ENCODE peak calls at places on chromosomes 12 and 14, in seven cellular contexts. One of them, this sample, is unnamed.

GRCh38 chr12:65308601-65309071 is 30.2 kb downstream of the MSRB3 start:
- DNase-seq in SK-N-SH: no peak
- DNase-seq in GM12878: no peak
- DNase-seq in HepG2: no peak
- DNase-seq in K562: no peak
- DNase-seq in HCT116: no peak
- DNase-seq in H1: no peak
- DNase-seq in this sample: no peak

GRCh38 chr12:44078273-44078672 is 242.4 kb downstream of the TMEM117 start:
- DNase-seq in SK-N-SH: no peak
- DNase-seq in GM12878: no peak
- DNase-seq in H1: no peak
- DNase-seq in HCT116: no peak
- DNase-seq in K562: no peak
- DNase-seq in HepG2: no peak
- DNase-seq in this sample: no peak

GRCh38 chr14:55532645-55533309 is 47.2 kb upstream of the KTN1 start:
- DNase-seq in K562: no peak
- DNase-seq in H1: no peak
- DNase-seq in HCT116: no peak
- DNase-seq in SK-N-SH: no peak
- DNase-seq in HepG2: no peak
- DNase-seq in GM12878: no peak
- DNase-seq in this sample: peak; percentile 52

GRCh38 chr14:54002653-54003052 is 46.0 kb upstream of the BMP4 start:
- DNase-seq in HepG2: no peak
- DNase-seq in K562: no peak
- DNase-seq in SK-N-SH: no peak
- DNase-seq in HCT116: no peak
- DNase-seq in GM12878: no peak
- DNase-seq in H1: no peak
- DNase-seq in this sample: no peak

GRCh38 chr14:91778217-91778616 is 46.3 kb upstream of the CATSPERB start:
- DNase-seq in SK-N-SH: no peak
- DNase-seq in HepG2: no peak
- DNase-seq in K562: no peak
- DNase-seq in GM12878: no peak
- DNase-seq in H1: no peak
- DNase-seq in HCT116: no peak
- DNase-seq in this sample: no peak

GRCh38 chr14:93946506-93947170 is 19.5 kb downstream of the FAM181A start:
- DNase-seq in H1: no peak
- DNase-seq in HCT116: no peak
- DNase-seq in HepG2: no peak
- DNase-seq in GM12878: no peak
- DNase-seq in K562: no peak
- DNase-seq in SK-N-SH: no peak
- DNase-seq in this sample: no peak

GRCh38 chr12:116861331-116861730 is 19.9 kb downstream of the HRK start:
- DNase-seq in K562: peak; percentile 40
- DNase-seq in SK-N-SH: peak; percentile 84
- DNase-seq in H1: no peak
- DNase-seq in HepG2: no peak
- DNase-seq in GM12878: peak; percentile 43
- DNase-seq in HCT116: no peak
- DNase-seq in this sample: no peak

GRCh38 chr12:1256991-1257390 is 266.0 kb downstream of the ERC1 start:
- DNase-seq in SK-N-SH: no peak
- DNase-seq in HepG2: no peak
- DNase-seq in HCT116: no peak
- DNase-seq in GM12878: no peak
- DNase-seq in K562: no peak
- DNase-seq in H1: no peak
- DNase-seq in this sample: no peak

GRCh38 chr14:105538481-105539049 is 12.2 kb downstream of the TMEM121 start:
- DNase-seq in HepG2: no peak
- DNase-seq in HCT116: no peak
- DNase-seq in GM12878: no peak
- DNase-seq in K562: no peak
- DNase-seq in SK-N-SH: no peak
- DNase-seq in H1: no peak
- DNase-seq in this sample: no peak

GRCh38 chr12:94458882-94459772 is 540 bp downstream of the CEP83 start:
- DNase-seq in HCT116: peak; percentile 24
- DNase-seq in GM12878: no peak
- DNase-seq in HepG2: peak; percentile 17
- DNase-seq in H1: no peak
- DNase-seq in K562: peak; percentile 8
- DNase-seq in SK-N-SH: peak; percentile 25
- DNase-seq in this sample: peak; percentile 21

GRCh38 chr14:57480044-57480443 is 13.6 kb downstream of the CCDC198 start:
- DNase-seq in HCT116: no peak
- DNase-seq in K562: no peak
- DNase-seq in GM12878: no peak
- DNase-seq in SK-N-SH: no peak
- DNase-seq in HepG2: no peak
- DNase-seq in H1: no peak
- DNase-seq in this sample: no peak

GRCh38 chr12:13288501-13288900 is 92.0 kb downstream of the EMP1 start:
- DNase-seq in GM12878: no peak
- DNase-seq in H1: no peak
- DNase-seq in K562: peak; percentile 50
- DNase-seq in HepG2: no peak
- DNase-seq in HCT116: no peak
- DNase-seq in SK-N-SH: no peak
- DNase-seq in this sample: no peak

GRCh38 chr12:111322336-111323250 is 46.3 kb downstream of the PHETA1 start:
- DNase-seq in HepG2: no peak
- DNase-seq in HCT116: no peak
- DNase-seq in K562: no peak
- DNase-seq in GM12878: no peak
- DNase-seq in SK-N-SH: no peak
- DNase-seq in H1: no peak
- DNase-seq in this sample: no peak

GRCh38 chr14:100532154-100532915 is 54.9 kb downstream of the BEGAIN start:
- DNase-seq in SK-N-SH: peak; percentile 48
- DNase-seq in HCT116: no peak
- DNase-seq in HepG2: no peak
- DNase-seq in GM12878: no peak
- DNase-seq in H1: no peak
- DNase-seq in K562: no peak
- DNase-seq in this sample: no peak

GRCh38 chr12:109113661-109114321 is 2.6 kb upstream of the ACACB start:
- DNase-seq in HepG2: peak; percentile 5
- DNase-seq in K562: no peak
- DNase-seq in HCT116: no peak
- DNase-seq in GM12878: no peak
- DNase-seq in SK-N-SH: no peak
- DNase-seq in H1: no peak
- DNase-seq in this sample: no peak

GRCh38 chr12:94604299-94604698 is 46.1 kb downstream of the TMCC3 start:
- DNase-seq in GM12878: no peak
- DNase-seq in HCT116: no peak
- DNase-seq in K562: no peak
- DNase-seq in H1: no peak
- DNase-seq in SK-N-SH: no peak
- DNase-seq in HepG2: no peak
- DNase-seq in this sample: no peak

GRCh38 chr14:90747909-90748308 is 68.3 kb downstream of the TTC7B start:
- DNase-seq in HCT116: no peak
- DNase-seq in GM12878: no peak
- DNase-seq in H1: no peak
- DNase-seq in K562: no peak
- DNase-seq in SK-N-SH: no peak
- DNase-seq in HepG2: no peak
- DNase-seq in this sample: no peak

GRCh38 chr12:112938751-112939150 is 477 bp downstream of the OAS3 start:
- DNase-seq in HCT116: no peak
- DNase-seq in SK-N-SH: no peak
- DNase-seq in K562: no peak
- DNase-seq in HepG2: no peak
- DNase-seq in H1: no peak
- DNase-seq in GM12878: no peak
- DNase-seq in this sample: no peak

GRCh38 chr12:95623554-95624170 is 72.4 kb upstream of the USP44 start:
- DNase-seq in HepG2: peak; percentile 73
- DNase-seq in HCT116: peak; percentile 66
- DNase-seq in H1: peak; percentile 81
- DNase-seq in GM12878: no peak
- DNase-seq in SK-N-SH: peak; percentile 69
- DNase-seq in K562: peak; percentile 62
- DNase-seq in this sample: peak; percentile 94

DNA sequence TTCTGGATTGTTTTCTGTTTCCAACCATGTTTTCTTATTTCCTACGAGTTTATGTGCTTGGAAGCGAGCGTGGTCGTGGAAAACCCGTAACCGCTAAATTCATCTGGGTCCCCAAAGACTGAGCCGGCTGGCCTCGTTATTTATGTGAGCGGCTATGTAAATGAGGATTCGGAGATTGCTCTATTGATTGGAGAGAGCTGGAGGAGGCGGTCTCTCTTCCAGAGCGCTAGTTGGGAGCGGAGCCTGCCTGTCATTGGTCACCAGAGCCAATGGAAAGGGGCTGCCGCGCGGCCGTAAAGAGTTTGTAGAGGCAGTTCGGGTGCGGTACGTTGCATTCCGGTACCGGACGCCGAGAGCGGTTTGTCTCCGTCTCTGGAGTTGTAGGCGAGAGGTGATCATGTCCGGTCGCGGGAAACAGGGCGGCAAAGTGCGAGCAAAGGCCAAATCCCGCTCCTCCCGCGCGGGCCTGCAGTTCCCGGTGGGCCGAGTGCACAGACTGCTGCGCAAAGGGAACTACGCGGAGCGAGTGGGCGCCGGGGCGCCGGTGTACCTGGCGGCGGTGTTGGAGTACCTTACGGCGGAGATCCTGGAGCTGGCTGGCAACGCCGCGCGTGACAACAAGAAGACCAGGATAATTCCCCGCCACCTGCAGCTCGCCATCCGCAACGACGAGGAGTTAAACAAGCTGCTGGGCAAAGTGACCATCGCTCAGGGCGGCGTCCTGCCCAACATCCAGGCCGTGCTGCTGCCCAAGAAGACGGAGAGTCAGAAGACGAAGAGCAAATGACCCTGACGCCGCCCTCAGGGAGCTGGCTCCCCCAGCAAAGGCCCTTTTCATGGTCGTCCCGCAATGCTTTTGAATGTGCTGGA is 29.0 kb downstream of the WBP11 start:
- DNase-seq in K562: no peak
- DNase-seq in H1: peak; percentile 91
- DNase-seq in GM12878: peak; percentile 66
- DNase-seq in HepG2: peak; percentile 88
- DNase-seq in SK-N-SH: peak; percentile 87
- DNase-seq in HCT116: peak; percentile 74
- DNase-seq in this sample: peak; percentile 49
- TF ChIP-seq JUND in K562: no peak
- TF ChIP-seq JUND in H1: no peak
- TF ChIP-seq JUND in GM12878: no peak
- TF ChIP-seq JUND in HepG2: no peak
- TF ChIP-seq JUND in SK-N-SH: no peak
- TF ChIP-seq JUND in HCT116: no peak
- TF ChIP-seq JUND in this sample: no peak

GRCh38 chr12:97288526-97288925 is 174.1 kb upstream of the RMST start:
- DNase-seq in K562: no peak
- DNase-seq in H1: no peak
- DNase-seq in HepG2: no peak
- DNase-seq in SK-N-SH: no peak
- DNase-seq in HCT116: no peak
- DNase-seq in GM12878: no peak
- DNase-seq in this sample: no peak

GRCh38 chr12:97292588-97292987 is 170.0 kb upstream of the RMST start:
- DNase-seq in HepG2: no peak
- DNase-seq in GM12878: no peak
- DNase-seq in HCT116: no peak
- DNase-seq in K562: no peak
- DNase-seq in H1: no peak
- DNase-seq in SK-N-SH: no peak
- DNase-seq in this sample: no peak
- TF ChIP-seq JUND in HepG2: no peak
- TF ChIP-seq JUND in GM12878: no peak
- TF ChIP-seq JUND in HCT116: no peak
- TF ChIP-seq JUND in K562: no peak
- TF ChIP-seq JUND in H1: no peak
- TF ChIP-seq JUND in SK-N-SH: no peak
- TF ChIP-seq JUND in this sample: no peak

DNA sequence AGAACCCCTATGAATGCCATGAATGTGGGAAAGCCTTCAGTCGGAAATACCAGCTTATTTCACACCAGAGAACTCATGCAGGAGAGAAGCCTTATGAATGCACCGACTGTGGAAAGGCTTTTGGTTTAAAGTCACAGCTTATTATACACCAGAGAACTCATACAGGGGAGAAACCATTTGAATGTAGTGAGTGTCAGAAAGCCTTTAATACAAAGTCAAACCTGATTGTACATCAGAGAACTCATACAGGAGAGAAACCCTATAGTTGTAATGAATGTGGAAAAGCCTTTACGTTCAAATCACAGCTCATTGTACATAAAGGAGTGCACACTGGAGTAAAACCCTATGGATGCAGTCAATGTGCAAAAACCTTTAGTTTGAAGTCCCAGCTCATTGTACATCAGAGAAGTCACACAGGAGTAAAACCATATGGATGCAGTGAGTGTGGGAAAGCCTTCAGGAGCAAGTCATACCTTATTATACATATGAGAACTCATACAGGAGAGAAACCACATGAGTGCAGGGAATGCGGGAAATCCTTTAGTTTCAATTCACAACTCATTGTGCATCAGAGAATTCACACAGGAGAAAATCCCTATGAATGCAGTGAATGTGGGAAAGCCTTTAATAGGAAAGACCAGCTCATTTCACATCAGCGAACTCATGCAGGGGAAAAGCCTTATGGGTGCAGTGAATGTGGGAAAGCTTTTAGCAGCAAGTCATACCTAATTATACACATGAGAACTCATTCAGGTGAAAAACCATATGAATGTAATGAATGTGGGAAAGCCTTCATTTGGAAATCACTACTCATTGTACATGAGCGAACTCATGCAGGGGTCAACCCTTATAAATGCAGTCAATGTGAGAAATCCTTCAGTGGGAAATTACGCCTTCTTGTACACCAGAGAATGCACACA is 22.3 kb downstream of the ZNF268 start:
- DNase-seq in HepG2: no peak
- DNase-seq in GM12878: no peak
- DNase-seq in K562: no peak
- DNase-seq in SK-N-SH: no peak
- DNase-seq in HCT116: no peak
- DNase-seq in H1: no peak
- DNase-seq in this sample: peak; percentile 52
- TF ChIP-seq JUND in HepG2: no peak
- TF ChIP-seq JUND in GM12878: no peak
- TF ChIP-seq JUND in K562: no peak
- TF ChIP-seq JUND in SK-N-SH: no peak
- TF ChIP-seq JUND in HCT116: no peak
- TF ChIP-seq JUND in H1: no peak
- TF ChIP-seq JUND in this sample: no peak

DNA sequence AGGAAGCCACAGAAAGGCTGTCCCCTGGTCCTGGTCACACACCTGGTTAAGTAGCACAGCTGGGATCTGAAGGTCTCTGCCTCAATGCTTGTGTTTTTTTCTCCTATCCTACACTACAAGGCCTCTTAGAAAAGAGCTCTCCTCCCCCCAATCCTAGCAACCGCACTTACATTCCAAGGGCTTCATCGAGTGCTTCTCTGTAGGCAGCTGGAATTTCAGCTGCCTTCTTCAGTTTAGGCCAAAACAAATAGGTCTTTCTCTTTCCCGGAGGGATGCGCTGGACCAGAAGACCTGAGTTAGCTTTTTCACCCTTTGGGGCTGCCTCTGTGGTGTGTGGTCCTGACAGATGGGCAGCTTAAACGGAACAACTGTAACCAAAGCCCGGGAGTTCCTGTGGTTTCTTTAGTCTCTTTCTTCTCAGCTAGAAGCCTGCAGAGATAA is 109.7 kb downstream of the GPATCH2L start:
- DNase-seq in K562: no peak
- DNase-seq in GM12878: no peak
- DNase-seq in H1: no peak
- DNase-seq in SK-N-SH: no peak
- DNase-seq in HepG2: no peak
- DNase-seq in HCT116: no peak
- DNase-seq in this sample: no peak
- TF ChIP-seq JUND in K562: no peak
- TF ChIP-seq JUND in GM12878: no peak
- TF ChIP-seq JUND in H1: no peak
- TF ChIP-seq JUND in SK-N-SH: no peak
- TF ChIP-seq JUND in HepG2: no peak
- TF ChIP-seq JUND in HCT116: no peak
- TF ChIP-seq JUND in this sample: no peak

This sample was measured in T47D.